ENCODE peak calls at places on chromosome 21, in five cellular contexts. Q is activated naive CD4-positive, alpha-beta T cell treated with Interleukin-2 at 50 U/mL for 16 hours; M is naive B cell; U is upper lobe of right lung; L is RKO. O is an unnamed sample.

GRCh38 chr21:45457832-45458172 is 52.8 kb downstream of the COL18A1 start:
- DNase-seq in L (no peak), M (no peak), U (no peak), Q (no peak), O (no peak)

GRCh38 chr21:36491191-36491916 is 11.4 kb upstream of the CLDN14 start:
- DNase-seq in L (no peak), U (no peak), Q (no peak), M (no peak), O (no peak)

GRCh38 chr21:43195131-43196021 is 26.6 kb downstream of the CRYAA start:
- DNase-seq in U (peak), Q (no peak), L (no peak), M (no peak), O (no peak)

GRCh38 chr21:31371715-31372114 is 27.7 kb upstream of the TIAM1 start:
- DNase-seq in Q (no peak), L (no peak), M (no peak), U (no peak), O (no peak)

GRCh38 chr21:27532081-27532480 is 565.2 kb upstream of the ADAMTS5 start:
- DNase-seq in L (peak), M (no peak), Q (no peak), U (no peak), O (no peak)

GRCh38 chr21:33881689-33882440 is 33.7 kb downstream of the ATP5PO start:
- DNase-seq in M (no peak), U (no peak), Q (no peak), L (no peak), O (no peak)

GRCh38 chr21:18951291-18952038 is 547.9 kb upstream of the TMPRSS15 start:
- DNase-seq in Q (no peak), U (no peak), M (peak), L (peak), O (no peak)

GRCh38 chr21:19981938-19982337 is 1016.3 kb upstream of the NCAM2 start:
- DNase-seq in M (no peak), L (no peak), Q (no peak), U (no peak), O (no peak)

GRCh38 chr21:38646213-38646837 is 148.0 kb upstream of the ERG start:
- DNase-seq in M (no peak), Q (no peak), U (no peak), L (peak), O (no peak)

GRCh38 chr21:45997495-45998275 is 16.1 kb downstream of the COL6A1 start:
- DNase-seq in Q (no peak), L (no peak), U (no peak), M (no peak), O (no peak)

GRCh38 chr21:44866780-44867179 is 6.7 kb downstream of the PTTG1IP start:
- DNase-seq in Q (no peak), M (no peak), L (no peak), U (peak), O (no peak)

GRCh38 chr21:36835383-36835795 is 131.1 kb downstream of the HLCS start:
- DNase-seq in L (no peak), U (no peak), M (no peak), Q (no peak), O (no peak)

GRCh38 chr21:45074048-45074817 is at the start of gene ADARB1:
- DNase-seq in Q (peak), L (peak), U (peak), M (peak), O (peak)

GRCh38 chr21:41466024-41466820 is 40.2 kb downstream of the MX1 start:
- DNase-seq in M (no peak), L (no peak), Q (no peak), U (no peak), O (no peak)

GRCh38 chr21:41894922-41895557 is 15.9 kb upstream of the PRDM15 start:
- DNase-seq in U (no peak), L (peak), M (no peak), Q (no peak), O (no peak)

GRCh38 chr21:16085436-16085835 is 355.7 kb downstream of the USP25 start:
- DNase-seq in M (no peak), Q (no peak), L (peak), U (no peak), O (no peak)

GRCh38 chr21:38166214-38166547 is 90.6 kb upstream of the KCNJ15 start:
- DNase-seq in Q (no peak), M (no peak), U (no peak), L (no peak), O (no peak)

GRCh38 chr21:45577806-45578801 is 35.9 kb upstream of the SLC19A1 start:
- DNase-seq in Q (no peak), U (peak), L (no peak), M (no peak), O (no peak)

GRCh38 chr21:43278766-43279577 is 110.2 kb downstream of the CRYAA start:
- DNase-seq in U (peak), M (no peak), L (no peak), Q (no peak), O (no peak)

GRCh38 chr21:37427221-37427620 is 60.6 kb downstream of the DYRK1A start:
- DNase-seq in U (no peak), M (no peak), Q (no peak), L (no peak), O (no peak)

GRCh38 chr21:45332981-45333582 is 45.4 kb upstream of the POFUT2 start:
- DNase-seq in M (no peak), Q (no peak), U (peak), L (no peak), O (no peak)